ENCODE peak calls at places on chromosomes 12 and 14, in seven cellular contexts. L, I, M, Q, O, H and R are unnamed samples.

GRCh38 chr14:56094063-56094462 is 24.1 kb upstream of the PELI2 start:
- DNase-seq in Q (no peak), L (no peak), H (no peak), O (no peak), M (no peak), I (no peak), R (no peak)

GRCh38 chr12:90851800-90852718 is 102.9 kb downstream of the CCER1 start:
- DNase-seq in M (no peak), Q (no peak), H (no peak), O (no peak), I (peak), L (no peak), R (no peak)

GRCh38 chr14:32711103-32711680 is 227.5 kb upstream of the NPAS3 start:
- DNase-seq in M (peak), Q (peak), I (peak), L (no peak), O (peak), H (no peak), R (peak)

GRCh38 chr14:104665663-104666522 is 23.5 kb upstream of the INF2 start:
- DNase-seq in O (no peak), Q (no peak), I (peak), M (no peak), L (peak), H (peak), R (no peak)

GRCh38 chr14:97458302-97459137 is 661.3 kb downstream of the VRK1 start:
- DNase-seq in H (no peak), O (no peak), M (no peak), Q (no peak), L (peak), I (no peak), R (no peak)

GRCh38 chr12:49930515-49931288 is 19.8 kb upstream of the AQP2 start:
- DNase-seq in H (no peak), Q (no peak), M (peak), I (no peak), L (no peak), O (peak), R (peak)

GRCh38 chr12:96445743-96446655 is 43.4 kb upstream of the CFAP54 start:
- DNase-seq in L (no peak), Q (no peak), O (peak), I (no peak), H (no peak), M (peak), R (peak)

GRCh38 chr12:68224613-68225285 is 861 bp downstream of the IL26 start:
- DNase-seq in O (peak), Q (no peak), M (peak), I (no peak), L (no peak), H (no peak), R (peak)

GRCh38 chr14:106631886-106632285 is 1105.5 kb downstream of the TMEM121 start:
- DNase-seq in Q (no peak), H (no peak), O (no peak), L (no peak), I (no peak), M (no peak), R (no peak)

GRCh38 chr12:110543252-110543959 is 39.7 kb downstream of the PPTC7 start:
- DNase-seq in O (peak), H (peak), L (peak), Q (no peak), I (no peak), M (peak), R (peak)